ENCODE peak calls at places on chromosome 21, in five cellular contexts. One of them, this sample, is unnamed. For H3K9me3, the result is how much of the 10 kb centered on the place peaks cover.

GRCh38 chr21:42500225-42500624 is 4.2 kb upstream of the RSPH1 start:
- DNase-seq in fibroblast of lung: no peak
- DNase-seq in CD8-positive, alpha-beta memory T cell: no peak
- DNase-seq in IMR-90: no peak
- DNase-seq in PC-3: no peak
- DNase-seq in this sample: no peak

GRCh38 chr21:27268290-27268689 is 301.4 kb upstream of the ADAMTS5 start:
- DNase-seq in fibroblast of lung: peak
- DNase-seq in CD8-positive, alpha-beta memory T cell: no peak
- DNase-seq in IMR-90: peak
- DNase-seq in PC-3: no peak
- DNase-seq in this sample: no peak

GRCh38 chr21:39048574-39048973 is 134.7 kb downstream of the PSMG1 start:
- DNase-seq in fibroblast of lung: peak
- DNase-seq in CD8-positive, alpha-beta memory T cell: no peak
- DNase-seq in IMR-90: peak
- DNase-seq in PC-3: peak
- DNase-seq in this sample: no peak

GRCh38 chr21:27536319-27536718 is 569.4 kb upstream of the ADAMTS5 start:
- DNase-seq in fibroblast of lung: peak
- DNase-seq in CD8-positive, alpha-beta memory T cell: no peak
- DNase-seq in IMR-90: peak
- DNase-seq in PC-3: no peak
- DNase-seq in this sample: no peak

GRCh38 chr21:42673633-42674328 is 20.4 kb downstream of the PDE9A start:
- DNase-seq in fibroblast of lung: no peak
- DNase-seq in CD8-positive, alpha-beta memory T cell: no peak
- DNase-seq in IMR-90: no peak
- DNase-seq in PC-3: no peak
- DNase-seq in this sample: no peak

GRCh38 chr21:34135330-34135729 is 62.0 kb downstream of the MRPS6 start:
- DNase-seq in fibroblast of lung: no peak
- DNase-seq in CD8-positive, alpha-beta memory T cell: no peak
- DNase-seq in IMR-90: no peak
- DNase-seq in PC-3: no peak
- DNase-seq in this sample: no peak

GRCh38 chr21:37915516-37915915 is 741 bp downstream of the KCNJ6 start:
- DNase-seq in fibroblast of lung: no peak
- DNase-seq in CD8-positive, alpha-beta memory T cell: no peak
- DNase-seq in IMR-90: no peak
- DNase-seq in PC-3: no peak
- DNase-seq in this sample: no peak

GRCh38 chr21:26962516-26963305 is 4.2 kb downstream of the ADAMTS5 start:
- DNase-seq in fibroblast of lung: peak
- DNase-seq in CD8-positive, alpha-beta memory T cell: no peak
- DNase-seq in IMR-90: no peak
- DNase-seq in PC-3: no peak
- DNase-seq in this sample: no peak

GRCh38 chr21:40128891-40129290 is 261.7 kb downstream of the PCP4 start:
- DNase-seq in fibroblast of lung: no peak
- DNase-seq in CD8-positive, alpha-beta memory T cell: no peak
- DNase-seq in IMR-90: no peak
- DNase-seq in PC-3: no peak
- DNase-seq in this sample: no peak

GRCh38 chr21:14057313-14057712 is 153.4 kb downstream of the LIPI start:
- DNase-seq in fibroblast of lung: no peak
- DNase-seq in CD8-positive, alpha-beta memory T cell: no peak
- DNase-seq in IMR-90: no peak
- DNase-seq in PC-3: no peak
- DNase-seq in this sample: no peak

GRCh38 chr21:35528109-35529042 is 479.3 kb upstream of the RUNX1 start:
- DNase-seq in fibroblast of lung: peak
- DNase-seq in CD8-positive, alpha-beta memory T cell: peak
- DNase-seq in IMR-90: peak
- DNase-seq in PC-3: no peak
- DNase-seq in this sample: peak

GRCh38 chr21:26843912-26844257 is 1.3 kb downstream of the ADAMTS1 start:
- DNase-seq in fibroblast of lung: peak
- DNase-seq in CD8-positive, alpha-beta memory T cell: no peak
- DNase-seq in IMR-90: peak
- DNase-seq in PC-3: peak
- DNase-seq in this sample: no peak

GRCh38 chr21:33374080-33374873 is 28.9 kb upstream of the IFNGR2 start:
- DNase-seq in fibroblast of lung: peak
- DNase-seq in CD8-positive, alpha-beta memory T cell: peak
- DNase-seq in IMR-90: peak
- DNase-seq in PC-3: peak
- DNase-seq in this sample: no peak

GRCh38 chr21:43809853-43810504 is 20.6 kb downstream of the RRP1 start:
- DNase-seq in fibroblast of lung: no peak
- DNase-seq in CD8-positive, alpha-beta memory T cell: no peak
- DNase-seq in IMR-90: no peak
- DNase-seq in PC-3: no peak
- DNase-seq in this sample: no peak

GRCh38 chr21:35611752-35612151 is 448.6 kb downstream of the SETD4 start:
- DNase-seq in fibroblast of lung: no peak
- DNase-seq in CD8-positive, alpha-beta memory T cell: no peak
- DNase-seq in IMR-90: peak
- DNase-seq in PC-3: peak
- DNase-seq in this sample: no peak

DNA sequence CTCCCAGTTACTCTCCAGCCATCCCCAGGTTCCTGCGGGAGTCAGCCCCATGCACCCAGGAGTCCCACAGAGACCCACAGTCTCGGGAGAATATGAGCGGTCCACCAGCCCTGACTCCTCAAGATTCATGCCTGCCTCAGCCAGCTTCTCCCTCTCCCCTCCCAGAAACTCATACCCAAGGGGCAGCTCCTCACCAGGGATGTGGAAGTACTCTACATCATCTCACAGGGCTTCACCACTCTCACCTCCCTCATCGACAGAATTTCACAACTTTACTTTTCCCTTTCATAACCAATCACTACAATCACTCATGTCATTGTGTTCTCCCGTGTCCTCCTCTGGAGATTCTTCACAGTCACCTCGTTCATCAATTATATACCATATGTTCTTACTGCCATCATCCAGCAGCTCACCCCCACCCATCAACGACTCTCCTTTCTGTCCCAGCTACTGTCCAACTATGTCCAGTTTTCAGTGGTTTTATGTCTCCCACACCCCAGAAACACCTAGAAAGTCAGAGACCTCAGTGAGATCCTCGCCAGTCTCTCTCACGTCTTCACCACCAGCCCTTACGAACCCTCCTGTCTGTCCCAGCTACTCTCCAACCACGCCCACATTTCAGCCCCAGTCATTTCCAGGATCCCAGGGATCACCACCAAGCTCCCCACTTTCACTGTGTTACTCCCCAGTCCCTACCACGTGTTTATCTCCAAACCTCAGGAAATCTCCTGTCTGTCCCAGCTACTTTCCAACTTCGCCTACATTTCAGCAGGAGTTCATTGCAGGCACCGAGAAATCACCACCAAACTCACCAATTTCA is 1530.1 kb upstream of the TPTE start:
- DNase-seq in fibroblast of lung: no peak
- DNase-seq in CD8-positive, alpha-beta memory T cell: no peak
- DNase-seq in IMR-90: no peak
- DNase-seq in PC-3: peak
- DNase-seq in this sample: no peak
- H3K9me3 ChIP-seq in fibroblast of lung: under half
- H3K9me3 ChIP-seq in CD8-positive, alpha-beta memory T cell: under half
- H3K9me3 ChIP-seq in IMR-90: under half
- H3K9me3 ChIP-seq in PC-3: under half
- H3K9me3 ChIP-seq in this sample: under half

DNA sequence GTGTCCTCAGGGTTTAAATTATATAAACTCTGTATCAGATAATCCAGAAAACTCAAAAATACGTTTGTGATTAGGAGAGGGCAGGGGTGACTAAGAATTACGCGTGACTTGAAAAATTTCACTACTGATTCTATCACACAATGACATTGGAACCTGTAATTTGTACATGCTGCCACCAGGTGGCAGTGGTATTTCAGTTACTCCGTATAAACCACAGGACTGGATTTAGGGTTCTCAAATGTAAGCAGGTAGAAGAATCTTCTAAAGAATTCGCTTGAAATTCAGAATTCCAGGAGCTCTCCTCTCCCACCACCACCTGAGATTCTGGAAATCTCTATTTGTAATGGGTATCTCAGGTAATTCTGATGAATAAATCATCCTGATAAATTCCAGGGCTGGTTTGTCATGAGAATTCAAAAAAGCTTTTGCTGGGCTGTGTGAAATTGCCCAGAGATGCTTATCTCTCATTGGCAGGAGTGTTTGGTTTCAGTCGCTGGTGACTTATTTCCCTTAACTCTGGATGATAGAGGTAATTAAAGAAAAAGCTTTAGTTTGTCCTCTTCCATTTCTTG is 1.7 kb upstream of the KRTAP7-1 start:
- DNase-seq in fibroblast of lung: no peak
- DNase-seq in CD8-positive, alpha-beta memory T cell: peak
- DNase-seq in IMR-90: no peak
- DNase-seq in PC-3: peak
- DNase-seq in this sample: no peak
- H3K9me3 ChIP-seq in fibroblast of lung: under half
- H3K9me3 ChIP-seq in CD8-positive, alpha-beta memory T cell: under half
- H3K9me3 ChIP-seq in IMR-90: under half
- H3K9me3 ChIP-seq in PC-3: under half
- H3K9me3 ChIP-seq in this sample: under half

GRCh38 chr21:16587671-16588379 is 858.0 kb downstream of the USP25 start:
- DNase-seq in fibroblast of lung: peak
- DNase-seq in CD8-positive, alpha-beta memory T cell: no peak
- DNase-seq in IMR-90: peak
- DNase-seq in PC-3: peak
- DNase-seq in this sample: no peak

GRCh38 chr21:16580661-16581060 is 850.9 kb downstream of the USP25 start:
- DNase-seq in fibroblast of lung: no peak
- DNase-seq in CD8-positive, alpha-beta memory T cell: no peak
- DNase-seq in IMR-90: no peak
- DNase-seq in PC-3: no peak
- DNase-seq in this sample: no peak

GRCh38 chr21:16579538-16579937 is 849.8 kb downstream of the USP25 start:
- DNase-seq in fibroblast of lung: peak
- DNase-seq in CD8-positive, alpha-beta memory T cell: no peak
- DNase-seq in IMR-90: peak
- DNase-seq in PC-3: no peak
- DNase-seq in this sample: no peak

GRCh38 chr21:16587141-16587570 is 857.4 kb downstream of the USP25 start:
- DNase-seq in fibroblast of lung: peak
- DNase-seq in CD8-positive, alpha-beta memory T cell: no peak
- DNase-seq in IMR-90: peak
- DNase-seq in PC-3: peak
- DNase-seq in this sample: peak

DNA sequence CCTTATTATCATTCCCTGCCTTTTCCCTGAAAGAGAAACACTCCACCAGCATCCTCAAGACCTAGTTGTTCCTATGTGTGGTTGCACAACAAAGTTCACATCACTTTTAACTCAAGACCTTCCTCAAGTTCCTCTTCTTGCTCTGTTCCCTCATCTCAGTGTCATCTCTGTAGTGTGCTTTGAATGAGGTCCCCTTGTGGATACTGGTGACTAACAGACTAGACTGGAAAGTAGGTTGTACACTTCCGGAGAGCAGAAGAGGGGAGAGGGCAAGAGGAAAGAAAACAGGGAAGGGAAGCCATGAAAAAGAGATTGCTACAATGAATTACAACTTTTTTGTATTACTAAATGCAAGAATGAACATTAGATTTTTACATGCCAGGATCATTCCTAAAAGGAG is 853.8 kb downstream of the USP25 start:
- DNase-seq in fibroblast of lung: no peak
- DNase-seq in CD8-positive, alpha-beta memory T cell: no peak
- DNase-seq in IMR-90: no peak
- DNase-seq in PC-3: no peak
- DNase-seq in this sample: no peak
- H3K9me3 ChIP-seq in fibroblast of lung: under half
- H3K9me3 ChIP-seq in CD8-positive, alpha-beta memory T cell: under half
- H3K9me3 ChIP-seq in IMR-90: under half
- H3K9me3 ChIP-seq in PC-3: under half
- H3K9me3 ChIP-seq in this sample: under half

GRCh38 chr21:28547795-28548194 is 444.9 kb downstream of the LTN1 start:
- DNase-seq in fibroblast of lung: no peak
- DNase-seq in CD8-positive, alpha-beta memory T cell: no peak
- DNase-seq in IMR-90: no peak
- DNase-seq in PC-3: no peak
- DNase-seq in this sample: no peak

GRCh38 chr21:28548291-28548690 is 444.4 kb downstream of the LTN1 start:
- DNase-seq in fibroblast of lung: no peak
- DNase-seq in CD8-positive, alpha-beta memory T cell: no peak
- DNase-seq in IMR-90: peak
- DNase-seq in PC-3: no peak
- DNase-seq in this sample: no peak

GRCh38 chr21:28554660-28555475 is 437.8 kb downstream of the LTN1 start:
- DNase-seq in fibroblast of lung: no peak
- DNase-seq in CD8-positive, alpha-beta memory T cell: no peak
- DNase-seq in IMR-90: peak
- DNase-seq in PC-3: no peak
- DNase-seq in this sample: no peak

GRCh38 chr21:28550057-28550825 is 442.4 kb downstream of the LTN1 start:
- DNase-seq in fibroblast of lung: no peak
- DNase-seq in CD8-positive, alpha-beta memory T cell: no peak
- DNase-seq in IMR-90: peak
- DNase-seq in PC-3: peak
- DNase-seq in this sample: no peak
- H3K9me3 ChIP-seq in fibroblast of lung: under half
- H3K9me3 ChIP-seq in CD8-positive, alpha-beta memory T cell: under half
- H3K9me3 ChIP-seq in IMR-90: under half
- H3K9me3 ChIP-seq in PC-3: under half
- H3K9me3 ChIP-seq in this sample: under half

GRCh38 chr21:31552826-31553225 is 106.7 kb upstream of the SOD1 start:
- DNase-seq in fibroblast of lung: no peak
- DNase-seq in CD8-positive, alpha-beta memory T cell: no peak
- DNase-seq in IMR-90: no peak
- DNase-seq in PC-3: no peak
- DNase-seq in this sample: no peak
- H3K9me3 ChIP-seq in fibroblast of lung: under half
- H3K9me3 ChIP-seq in CD8-positive, alpha-beta memory T cell: under half
- H3K9me3 ChIP-seq in IMR-90: under half
- H3K9me3 ChIP-seq in PC-3: under half
- H3K9me3 ChIP-seq in this sample: under half

DNA sequence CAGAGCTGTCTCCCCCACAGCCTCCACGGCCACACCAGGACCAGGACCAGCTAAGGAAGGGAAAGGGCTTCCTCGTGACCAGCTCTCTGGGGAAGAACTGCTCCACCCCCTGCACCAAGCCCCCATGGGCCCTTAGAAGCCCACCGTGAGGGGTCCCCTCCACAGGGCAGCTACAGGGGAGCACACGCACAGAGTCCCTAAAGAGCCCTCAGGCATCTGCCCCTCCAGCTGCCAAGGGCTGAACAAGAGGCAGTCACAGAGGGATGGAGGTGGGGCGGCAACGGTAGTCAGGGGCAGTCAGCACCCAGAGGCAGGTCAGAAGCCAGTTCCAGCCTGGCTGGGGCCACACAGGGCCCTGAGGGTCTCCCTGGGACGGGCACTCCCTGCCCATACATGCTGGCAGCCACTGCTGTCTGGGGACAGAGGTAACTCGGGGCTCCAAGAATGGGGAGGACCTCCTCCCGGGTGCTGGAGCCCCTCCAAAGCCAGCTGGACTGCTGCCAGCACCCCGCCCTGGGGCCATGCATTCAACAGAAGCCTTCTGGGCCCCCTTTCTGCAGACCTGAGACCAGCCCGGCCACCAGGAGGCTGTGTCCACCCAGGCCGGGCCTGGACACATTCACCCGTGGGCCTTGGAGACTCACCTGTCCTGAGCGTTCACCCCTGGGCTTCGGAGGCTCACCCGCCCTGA is 18.7 kb downstream of the SLC19A1 start:
- DNase-seq in fibroblast of lung: no peak
- DNase-seq in CD8-positive, alpha-beta memory T cell: no peak
- DNase-seq in IMR-90: no peak
- DNase-seq in PC-3: no peak
- DNase-seq in this sample: peak
- H3K9me3 ChIP-seq in fibroblast of lung: under half
- H3K9me3 ChIP-seq in CD8-positive, alpha-beta memory T cell: under half
- H3K9me3 ChIP-seq in IMR-90: under half
- H3K9me3 ChIP-seq in PC-3: under half
- H3K9me3 ChIP-seq in this sample: under half

This sample was measured in heart left ventricle.